ENCODE peak calls at places on chromosomes 13 and 19, in nine cellular contexts. Q is neural progenitor cell, B is MM.1S, R is PC-3, A is HCT116, F is SK-N-SH, M is GM23338, L is hepatocyte, D is GM23248. I is an unnamed sample.

GRCh38 chr13:93289047-93289446 is 62.4 kb downstream of the GPC6 start:
- DNase-seq in Q (no peak), B (no peak), R (no peak), A (no peak), F (no peak), M (no peak), L (no peak), D (peak; percentile 22), I (no peak)

GRCh38 chr19:54168174-54168917 is 4.6 kb downstream of the TMC4 start:
- DNase-seq in Q (peak; percentile 91), B (peak; percentile 79), R (peak; percentile 95), A (peak; percentile 69), F (peak; percentile 97), M (peak; percentile 97), L (peak; percentile 95), D (peak; percentile 89), I (peak; percentile 84)

GRCh38 chr13:65597839-65598818 is 1632.0 kb downstream of the PCDH9 start:
- DNase-seq in Q (peak; percentile 4), B (no peak), R (peak; percentile 21), A (no peak), F (no peak), M (no peak), L (no peak), D (peak; percentile 44), I (no peak)

GRCh38 chr19:41225238-41226052 is 6.4 kb downstream of the AXL start:
- DNase-seq in Q (peak; percentile 65), B (no peak), R (peak; percentile 94), A (peak; percentile 97), F (peak; percentile 55), M (peak; percentile 80), L (peak; percentile 89), D (peak; percentile 99), I (no peak)

GRCh38 chr13:61908906-61909305 is 493.3 kb upstream of the PCDH20 start:
- DNase-seq in Q (no peak), B (no peak), R (no peak), A (no peak), F (no peak), M (peak; percentile 54), L (no peak), D (no peak), I (no peak)

GRCh38 chr19:58395979-58396627 is 647 bp downstream of the RNF225 start:
- DNase-seq in Q (peak; percentile 61), B (no peak), R (no peak), A (no peak), F (no peak), M (peak; percentile 71), L (peak; percentile 41), D (peak; percentile 60), I (no peak)

GRCh38 chr13:113810640-113811039 is 51.6 kb downstream of the TMEM255B start:
- DNase-seq in Q (no peak), B (no peak), R (no peak), A (no peak), F (no peak), M (no peak), L (no peak), D (no peak), I (no peak)

GRCh38 chr19:45137179-45137761 is 23.5 kb downstream of the NKPD1 start:
- DNase-seq in Q (no peak), B (peak; percentile 95), R (no peak), A (no peak), F (peak; percentile 63), M (no peak), L (no peak), D (no peak), I (peak; percentile 95)

GRCh38 chr13:50700664-50701266 is 142.7 kb downstream of the DLEU7 start:
- DNase-seq in Q (no peak), B (no peak), R (no peak), A (no peak), F (no peak), M (no peak), L (no peak), D (no peak), I (no peak)

GRCh38 chr13:50701469-50701868 is 142.0 kb downstream of the DLEU7 start:
- DNase-seq in Q (no peak), B (no peak), R (no peak), A (no peak), F (no peak), M (no peak), L (no peak), D (no peak), I (no peak)

GRCh38 chr13:50697746-50698526 is 145.6 kb downstream of the DLEU7 start:
- DNase-seq in Q (no peak), B (no peak), R (no peak), A (no peak), F (no peak), M (no peak), L (peak; percentile 33), D (no peak), I (no peak)

DNA sequence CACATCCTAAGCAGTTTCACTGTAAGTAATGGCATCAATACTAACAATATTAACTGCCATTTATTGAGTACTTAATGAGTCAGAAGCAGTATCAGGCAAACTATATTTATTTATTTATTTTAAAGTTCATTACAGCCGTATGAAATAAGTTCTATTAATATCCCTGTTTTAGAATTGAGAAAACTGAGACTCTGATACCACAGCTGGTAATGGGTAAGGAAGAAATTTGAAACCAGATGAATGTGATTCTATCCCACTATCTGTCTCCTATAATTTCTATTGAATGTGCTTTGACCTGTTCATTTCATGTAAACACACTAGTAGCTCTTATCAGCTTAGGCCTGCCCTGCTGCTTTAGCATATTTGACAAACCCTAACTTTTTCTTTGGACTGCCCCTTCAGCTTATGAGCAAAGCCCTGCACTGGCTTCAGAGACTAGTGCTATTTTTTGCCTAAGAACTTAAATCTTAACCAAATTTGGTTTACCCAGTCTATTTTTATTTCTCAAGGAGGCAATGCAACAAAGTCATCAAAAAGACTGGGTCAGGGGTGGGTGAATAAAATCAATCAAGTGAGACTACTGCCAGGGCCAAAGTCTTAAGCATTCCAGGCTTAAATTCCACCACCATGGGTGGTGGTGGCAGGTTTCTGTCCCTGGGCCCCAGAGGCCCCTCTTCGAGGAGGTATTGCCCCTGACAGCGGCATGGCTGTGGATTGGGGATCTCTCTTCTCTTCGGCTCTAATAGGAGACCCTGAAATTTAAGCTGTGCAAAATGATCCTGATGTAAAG is 143.4 kb downstream of the DLEU7 start:
- DNase-seq in Q (peak; percentile 38), B (no peak), R (no peak), A (no peak), F (no peak), M (peak; percentile 12), L (no peak), D (no peak), I (no peak)
- TF ChIP-seq EZH2phosphoT487 in Q (no peak), B (no peak), R (no peak), A (no peak), F (no peak), M (no peak), L (no peak), D (no peak), I (no peak)

GRCh38 chr19:48859711-48860572 is 8.5 kb downstream of the PLEKHA4 start:
- DNase-seq in Q (peak; percentile 37), B (no peak), R (peak; percentile 84), A (no peak), F (peak; percentile 55), M (peak; percentile 97), L (no peak), D (no peak), I (no peak)
- H3K4me3 ChIP-seq in Q (no peak overlapping the region), B (no peak overlapping the region), R (peak overlapping the region; percentile 61), A (no peak overlapping the region), F (no peak overlapping the region), M (no peak overlapping the region), L (no peak overlapping the region), D (no peak overlapping the region), I (peak overlapping the region; percentile 52)

GRCh38 chr13:45827318-45827717 is 24.2 kb downstream of the SIAH3 start:
- DNase-seq in Q (no peak), B (no peak), R (no peak), A (no peak), F (no peak), M (no peak), L (no peak), D (no peak), I (no peak)

GRCh38 chr13:45823583-45823982 is 28.0 kb downstream of the SIAH3 start:
- DNase-seq in Q (no peak), B (no peak), R (no peak), A (no peak), F (no peak), M (no peak), L (no peak), D (no peak), I (no peak)

GRCh38 chr13:45828253-45828968 is 23.1 kb downstream of the SIAH3 start:
- DNase-seq in Q (no peak), B (no peak), R (no peak), A (no peak), F (no peak), M (peak; percentile 49), L (no peak), D (no peak), I (no peak)

GRCh38 chr13:45825124-45825650 is 26.4 kb downstream of the SIAH3 start:
- DNase-seq in Q (no peak), B (no peak), R (no peak), A (no peak), F (peak; percentile 35), M (no peak), L (no peak), D (no peak), I (no peak)

DNA sequence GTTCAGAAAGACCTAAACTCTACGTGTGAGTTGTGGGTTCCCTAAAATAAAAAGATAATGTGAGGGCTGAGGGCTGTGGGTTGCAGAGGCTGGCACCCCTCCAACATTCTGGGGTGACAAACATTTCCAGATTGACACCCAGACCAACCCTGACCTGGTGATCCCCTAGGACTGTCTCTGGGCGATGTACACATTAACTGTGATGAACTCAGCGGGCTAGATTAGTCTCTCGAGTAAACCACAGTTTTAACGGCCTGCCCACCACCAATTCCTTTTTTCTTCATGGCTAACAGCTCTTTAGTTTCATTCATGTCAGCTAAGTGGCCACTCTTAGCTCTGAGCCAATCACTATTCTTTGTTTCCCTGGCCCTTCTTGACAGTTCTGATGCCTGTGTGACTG is 24.8 kb downstream of the SIAH3 start:
- DNase-seq in Q (no peak), B (no peak), R (no peak), A (no peak), F (no peak), M (no peak), L (no peak), D (no peak), I (no peak)
- H3K4me2 ChIP-seq in Q (no peak overlapping the region), B (no peak overlapping the region), R (no peak overlapping the region), A (no peak overlapping the region), F (no peak overlapping the region), M (no peak overlapping the region), L (no peak overlapping the region), D (no peak overlapping the region), I (no peak overlapping the region)

GRCh38 chr13:24505256-24505655 is 7.3 kb downstream of the PARP4 start:
- DNase-seq in Q (no peak), B (no peak), R (peak; percentile 6), A (no peak), F (no peak), M (no peak), L (no peak), D (no peak), I (no peak)

GRCh38 chr13:24502567-24503375 is 9.8 kb downstream of the PARP4 start:
- DNase-seq in Q (peak; percentile 62), B (no peak), R (peak; percentile 92), A (peak; percentile 29), F (no peak), M (no peak), L (peak; percentile 48), D (peak; percentile 83), I (no peak)

GRCh38 chr13:24500977-24501376 is 11.6 kb downstream of the PARP4 start:
- DNase-seq in Q (no peak), B (no peak), R (peak; percentile 60), A (no peak), F (no peak), M (no peak), L (no peak), D (peak; percentile 56), I (no peak)

GRCh38 chr13:24505756-24506155 is 6.8 kb downstream of the PARP4 start:
- DNase-seq in Q (no peak), B (no peak), R (no peak), A (no peak), F (no peak), M (no peak), L (no peak), D (no peak), I (no peak)

GRCh38 chr13:24503376-24503690 is 9.2 kb downstream of the PARP4 start:
- DNase-seq in Q (no peak), B (no peak), R (no peak), A (no peak), F (no peak), M (no peak), L (no peak), D (no peak), I (no peak)
- TF ChIP-seq EZH2phosphoT487 in Q (no peak), B (no peak), R (no peak), A (no peak), F (no peak), M (no peak), L (no peak), D (no peak), I (no peak)